ENCODE peak calls at places on chromosomes 5 and 9, in six cellular contexts. Y, L, N, D, I and O are unnamed samples.

GRCh38 chr9:124284237-124284831 is 26.6 kb downstream of the NEK6 start:
- DNase-seq in D (no peak), Y (no peak), N (no peak), L (no peak), I (no peak), O (no peak)

GRCh38 chr5:67405755-67406154 is 209.2 kb upstream of the CD180 start:
- DNase-seq in I (no peak), Y (no peak), L (no peak), D (no peak), N (no peak), O (no peak)

GRCh38 chr5:68227532-68228160 is 12.1 kb downstream of the PIK3R1 start:
- DNase-seq in L (no peak), N (no peak), D (no peak), I (no peak), Y (no peak), O (no peak)

GRCh38 chr9:34328500-34328982 is 527 bp downstream of the KIF24 start:
- DNase-seq in L (no peak), D (no peak), Y (peak), N (no peak), I (no peak), O (no peak)

GRCh38 chr9:20640331-20641187 is 18.3 kb upstream of the MLLT3 start:
- DNase-seq in Y (peak), N (peak), D (peak), L (peak), I (no peak), O (no peak)

GRCh38 chr5:181161534-181162175 is 14.3 kb downstream of the OR2V2 start:
- DNase-seq in Y (no peak), L (no peak), N (no peak), D (no peak), I (no peak), O (no peak)

GRCh38 chr5:22699319-22699718 is 153.8 kb downstream of the CDH12 start:
- DNase-seq in Y (no peak), N (no peak), D (no peak), I (no peak), L (no peak), O (no peak)

GRCh38 chr5:157870837-157871834 is 12.2 kb upstream of the CLINT1 start:
- DNase-seq in D (no peak), I (no peak), N (no peak), L (no peak), Y (no peak), O (no peak)

GRCh38 chr9:5947912-5948311 is 57.2 kb downstream of the MLANA start:
- DNase-seq in Y (no peak), L (no peak), I (peak), D (no peak), N (no peak), O (no peak)

GRCh38 chr5:82058710-82059109 is 86.9 kb downstream of the ATG10 start:
- DNase-seq in L (no peak), Y (no peak), N (no peak), I (no peak), D (no peak), O (no peak)

GRCh38 chr9:83622814-83623633 is at the start of gene IDNK:
- DNase-seq in N (peak), I (peak), D (peak), L (peak), Y (peak), O (no peak)

GRCh38 chr9:90880669-90881068 is 79.0 kb downstream of the SYK start:
- DNase-seq in L (no peak), I (no peak), D (no peak), Y (peak), N (peak), O (peak)

GRCh38 chr5:150338546-150338945 is 19.0 kb upstream of the TCOF1 start:
- DNase-seq in N (no peak), L (no peak), I (no peak), D (no peak), Y (no peak), O (no peak)

GRCh38 chr9:122445155-122445749 is 32.5 kb downstream of the OR1J1 start:
- DNase-seq in L (no peak), D (no peak), N (no peak), Y (no peak), I (no peak), O (no peak)

GRCh38 chr5:93378073-93378472 is 202.9 kb downstream of the NR2F1-AS1 start:
- DNase-seq in N (no peak), D (no peak), I (no peak), L (no peak), Y (no peak), O (no peak)

GRCh38 chr9:130431536-130432303 is 13.0 kb upstream of the ASS1 start:
- DNase-seq in L (no peak), I (no peak), D (no peak), Y (peak), N (no peak), O (no peak)

GRCh38 chr5:178861627-178862026 is 1.9 kb downstream of the ZNF354B start:
- DNase-seq in Y (no peak), I (no peak), D (no peak), N (no peak), L (no peak), O (no peak)

GRCh38 chr5:178854284-178854683 is 5.5 kb upstream of the ZNF354B start:
- DNase-seq in Y (no peak), L (no peak), I (no peak), D (no peak), N (no peak), O (no peak)

DNA sequence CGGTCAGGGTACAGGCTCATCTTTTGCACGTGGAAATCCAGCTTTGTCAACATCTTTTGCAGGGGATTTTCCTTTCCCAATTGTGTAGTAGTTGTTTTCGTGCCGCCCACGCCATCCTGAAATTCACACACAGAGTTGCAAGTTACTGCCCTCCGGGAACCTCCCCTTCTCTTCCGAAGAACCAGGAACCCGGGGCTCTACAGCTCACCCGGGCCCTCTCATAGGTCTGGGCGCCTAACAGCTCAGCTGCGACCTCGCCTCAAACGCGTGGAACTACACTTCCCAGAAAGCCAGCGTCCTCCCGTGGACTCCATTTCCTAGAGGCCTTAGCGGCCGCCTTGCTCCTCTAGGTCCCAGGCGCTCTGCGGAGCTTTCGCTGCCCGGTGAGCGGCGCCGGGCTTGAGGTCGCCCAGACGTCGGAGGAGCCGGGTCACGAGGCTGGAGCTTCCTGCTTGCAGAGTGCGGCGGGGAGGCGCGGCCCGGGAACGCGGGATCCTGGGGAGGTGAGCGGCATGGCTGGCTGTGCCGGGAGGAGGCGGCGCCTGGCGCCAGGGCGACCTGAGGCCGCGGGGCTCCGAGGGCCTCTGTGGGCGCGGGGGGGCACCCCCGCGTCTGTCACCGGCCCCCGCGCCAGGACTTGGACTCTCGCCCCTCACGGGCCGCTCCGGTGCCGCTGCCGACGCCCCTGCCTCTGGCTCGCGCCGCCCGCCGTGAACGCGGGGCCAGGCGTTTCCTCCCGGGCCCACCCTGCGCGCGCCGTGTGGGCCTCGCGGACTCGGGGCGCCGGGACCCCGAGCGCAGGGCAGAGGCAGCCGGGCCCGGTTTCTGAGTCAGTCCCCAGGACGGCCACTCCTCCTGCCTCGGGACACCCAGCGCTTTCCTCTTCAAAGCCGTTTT is at the start of gene ZNF354B:
- DNase-seq in N (peak), D (peak), L (peak), Y (peak), I (peak), O (no peak)
- TF ChIP-seq POLR2A in N (peak), D (no peak), L (peak), Y (peak), I (peak), O (peak)

GRCh38 chr9:7259544-7260241 is 501.9 kb downstream of the KDM4C start:
- DNase-seq in L (no peak), N (no peak), I (no peak), D (no peak), Y (peak), O (no peak)

DNA sequence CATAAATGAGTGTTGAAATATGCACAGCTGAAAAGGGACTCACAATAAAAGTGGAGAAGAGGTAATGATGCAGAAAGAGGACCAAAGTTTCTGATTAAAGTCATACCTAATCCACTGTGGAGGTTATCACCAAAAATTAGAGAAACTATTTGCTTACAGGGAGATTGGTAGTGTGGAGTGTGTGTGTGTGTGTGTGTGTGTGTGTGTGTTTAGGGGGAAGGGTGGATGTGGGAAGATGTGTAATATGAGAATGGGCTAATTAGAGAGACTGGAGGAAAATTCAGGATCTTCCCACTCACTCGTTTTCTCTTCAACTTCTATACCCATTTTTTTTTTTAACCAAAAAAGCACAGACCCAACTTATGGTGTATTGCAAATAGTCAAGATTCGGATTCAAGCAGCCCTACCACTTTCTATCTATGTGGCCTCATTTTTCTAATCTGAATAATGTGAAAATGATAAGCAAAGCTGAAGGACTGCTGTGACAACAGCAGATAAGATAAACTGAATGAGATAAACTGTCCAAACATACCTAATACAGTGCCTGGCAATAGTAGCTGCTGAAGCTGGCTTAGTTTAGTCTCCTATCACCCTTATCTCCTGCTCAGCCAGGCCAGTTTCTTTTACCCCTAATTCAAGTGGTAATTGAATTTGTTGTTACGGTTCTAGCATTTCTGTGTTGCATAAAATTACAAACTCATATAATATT is 501.1 kb downstream of the KDM4C start:
- DNase-seq in N (no peak), I (no peak), L (no peak), Y (no peak), D (no peak), O (no peak)
- TF ChIP-seq POLR2A in N (no peak), I (no peak), L (no peak), Y (no peak), D (no peak), O (no peak)

GRCh38 chr9:95317119-95317892 is at the start of gene FANCC:
- DNase-seq in Y (peak), I (peak), L (peak), D (peak), N (peak), O (no peak)
- TF ChIP-seq POLR2A in Y (peak), I (no peak), L (peak), D (no peak), N (peak), O (no peak)

DNA sequence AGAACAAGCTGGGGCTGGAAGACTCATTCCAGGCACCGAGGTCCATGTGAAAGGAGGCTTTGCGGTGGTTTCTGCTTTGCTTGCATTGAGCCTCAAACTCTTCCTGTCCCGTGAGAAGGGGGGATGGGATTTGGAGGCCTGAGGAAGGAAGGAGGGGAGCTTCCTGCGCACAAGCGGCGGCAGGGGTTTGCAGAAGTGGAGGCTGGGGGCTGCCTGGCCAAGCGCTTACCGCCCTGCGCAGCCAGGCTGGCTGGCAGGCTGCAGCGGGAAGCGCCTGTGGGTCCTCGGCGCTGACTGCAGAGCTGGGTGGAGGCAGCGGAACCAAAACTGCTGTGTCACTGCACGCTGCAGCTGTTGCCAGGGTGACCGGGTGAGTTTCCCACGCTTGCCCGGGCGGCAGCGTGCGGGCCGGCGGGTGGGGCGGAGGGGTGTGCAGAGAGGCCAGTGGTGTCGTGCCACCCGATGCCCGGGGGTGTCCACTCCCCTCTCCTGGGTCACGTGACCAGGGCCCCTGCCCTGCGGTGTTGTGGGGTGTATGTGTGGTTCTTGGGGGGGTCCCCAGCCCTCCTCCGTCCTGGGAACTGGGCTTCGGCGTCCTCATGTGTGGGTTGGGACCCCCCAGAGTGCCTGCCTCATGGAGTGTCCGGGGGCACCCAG is 81.0 kb downstream of the RXRA start:
- DNase-seq in I (peak), L (peak), N (peak), Y (peak), D (peak), O (no peak)
- TF ChIP-seq POLR2A in I (no peak), L (no peak), N (no peak), Y (no peak), D (no peak), O (no peak)

GRCh38 chr9:128191406-128192046 is at the start of gene CIZ1:
- DNase-seq in L (peak), N (peak), I (peak), D (peak), Y (peak), O (no peak)
- TF ChIP-seq POLR2A in L (peak), N (peak), I (peak), D (no peak), Y (peak), O (peak)

GRCh38 chr5:100900142-100900795 is 2.8 kb downstream of the ST8SIA4 start:
- DNase-seq in N (peak), Y (peak), I (no peak), L (peak), D (peak), O (peak)
- TF ChIP-seq POLR2A in N (no peak), Y (no peak), I (no peak), L (no peak), D (peak), O (no peak)

GRCh38 chr9:37517977-37518376 is 32.2 kb downstream of the POLR1E start:
- DNase-seq in D (no peak), L (no peak), I (no peak), N (no peak), Y (no peak), O (no peak)

GRCh38 chr9:37520641-37521040 is 34.9 kb downstream of the POLR1E start:
- DNase-seq in D (no peak), L (no peak), I (no peak), N (no peak), Y (no peak), O (no peak)

GRCh38 chr9:37523916-37524315 is 38.2 kb downstream of the POLR1E start:
- DNase-seq in Y (no peak), N (no peak), I (no peak), L (no peak), D (no peak), O (no peak)

GRCh38 chr9:37521111-37521510 is 35.4 kb downstream of the POLR1E start:
- DNase-seq in I (no peak), L (no peak), N (no peak), D (no peak), Y (no peak), O (no peak)

GRCh38 chr9:37522971-37523370 is 37.2 kb downstream of the POLR1E start:
- DNase-seq in D (no peak), L (no peak), Y (no peak), I (no peak), N (no peak), O (no peak)
- TF ChIP-seq POLR2A in D (no peak), L (no peak), Y (no peak), I (no peak), N (no peak), O (no peak)

GRCh38 chr9:127928232-127929043 is 2.1 kb downstream of the PIP5KL1 start:
- DNase-seq in N (no peak), L (no peak), D (no peak), Y (no peak), I (no peak), O (no peak)
- TF ChIP-seq POLR2A in N (no peak), L (no peak), D (no peak), Y (no peak), I (no peak), O (no peak)

DNA sequence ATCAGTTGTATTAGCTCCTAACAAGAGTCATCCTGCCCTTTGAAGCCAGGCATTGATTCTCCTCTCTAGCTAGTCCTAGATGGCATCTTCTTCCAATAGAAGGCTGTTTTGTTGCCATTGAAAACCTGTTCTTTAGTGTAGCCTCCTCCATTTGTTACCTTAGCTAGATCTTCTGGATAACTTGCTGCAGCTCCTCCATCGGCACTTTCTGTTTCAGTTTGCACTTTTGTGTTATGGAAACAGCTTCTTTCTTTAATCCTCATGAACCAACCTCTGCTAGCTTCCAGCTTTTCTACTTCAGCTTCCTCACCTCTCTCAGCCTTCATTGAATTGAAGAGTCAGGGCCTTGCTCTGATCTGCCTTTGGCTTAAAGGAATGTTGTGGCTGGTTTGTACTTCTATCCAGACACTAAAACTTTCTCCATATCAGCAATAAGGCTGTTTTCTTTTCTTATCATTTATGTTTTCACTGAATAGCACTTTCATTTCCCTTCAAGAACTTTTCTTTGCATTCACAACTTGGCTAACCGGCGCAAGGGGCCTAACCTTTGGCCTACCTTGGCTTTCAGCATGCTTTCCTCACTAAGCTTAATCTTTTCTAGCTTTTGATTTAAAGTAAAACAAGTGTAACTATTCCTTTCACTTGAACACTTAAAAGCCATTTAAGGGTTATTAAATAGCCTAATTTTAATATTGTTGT is 166.5 kb upstream of the SLC12A2 start:
- DNase-seq in I (no peak), N (no peak), D (no peak), L (no peak), Y (no peak), O (no peak)
- TF ChIP-seq POLR2A in I (no peak), N (no peak), D (no peak), L (no peak), Y (no peak), O (no peak)

DNA sequence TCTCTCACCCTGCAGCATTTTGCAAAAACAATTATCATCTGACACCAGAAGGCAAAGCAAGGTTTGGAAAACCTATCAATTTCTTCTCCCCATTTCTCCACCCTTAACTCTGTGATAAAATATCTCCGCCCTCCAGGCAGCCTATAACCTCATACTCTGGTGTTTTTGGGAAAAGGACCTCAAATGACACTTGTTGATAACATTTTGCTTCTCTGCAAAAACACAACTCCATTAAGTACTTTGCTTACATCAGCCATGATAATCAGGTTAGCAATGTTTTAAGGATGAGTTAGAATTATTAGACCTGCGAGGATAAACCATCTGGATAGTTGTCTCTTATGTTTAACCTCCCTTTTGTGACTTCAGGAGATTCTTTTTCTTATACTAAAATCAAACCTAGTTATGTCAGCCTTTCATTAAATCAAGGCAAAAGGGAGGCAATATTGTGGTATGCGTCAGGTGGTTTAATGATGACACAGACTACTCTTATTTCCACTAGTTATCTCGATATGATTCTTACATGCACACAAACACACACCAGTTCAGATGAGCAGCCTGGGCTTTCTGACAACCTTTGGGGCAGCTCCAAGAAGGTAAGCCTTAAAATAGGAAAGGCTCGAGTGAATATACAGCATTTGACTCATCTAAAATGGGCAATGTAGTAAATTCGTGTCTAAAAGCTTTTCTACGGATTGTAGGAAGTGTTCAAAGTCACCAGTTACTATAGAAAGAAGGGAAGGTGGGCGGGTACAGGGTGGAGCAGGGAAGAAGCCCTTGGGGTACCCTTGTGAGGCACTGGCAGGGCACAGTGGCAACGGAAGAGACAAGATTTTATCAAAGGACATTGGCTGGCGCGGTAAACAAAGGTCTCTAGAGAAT is 2.1 kb downstream of the ANKH start:
- DNase-seq in Y (no peak), I (no peak), N (no peak), D (no peak), L (no peak), O (no peak)
- TF ChIP-seq POLR2A in Y (no peak), I (no peak), N (no peak), D (no peak), L (peak), O (no peak)